ENCODE peak calls at places on chromosomes 4 and X, in ten cellular contexts. O is KBM-7; Q is GM18507; J is stimulated activated CD8-positive, alpha-beta memory T cell treated with anti-CD3 and anti-CD28 coated beads, Interleukin-7, amount 100 ng/mL, for 4 hours; S is A172; B is T-helper 1 cell; T is Karpas-422; I is fibroblast of villous mesenchyme; D is fibroblast of mammary gland; U is activated T-helper 1 cell treated with Interleukin-2 at 50 U/mL for 16 hours. M is an unnamed sample.
A peak's percentile ranks its signal among the peaks of the same experiment; 100 is the strongest.

GRCh38 chrX:34382416-34382815 is 250.3 kb upstream of the FAM47A start:
- DNase-seq in O (no peak), Q (no peak), D (peak; percentile 78), J (no peak), U (no peak), B (no peak), I (no peak), S (peak; percentile 49), T (no peak), M (no peak)

GRCh38 chr4:102439835-102440234 is 61.3 kb upstream of the NFKB1 start:
- DNase-seq in D (peak; percentile 87), B (no peak), T (no peak), I (peak; percentile 75), U (no peak), S (peak; percentile 41), J (no peak), O (no peak), Q (no peak), M (no peak)

GRCh38 chr4:118894034-118894433 is 5.4 kb downstream of the SYNPO2 start:
- DNase-seq in B (no peak), Q (no peak), S (no peak), O (no peak), I (no peak), U (no peak), J (no peak), T (no peak), D (no peak), M (no peak)

GRCh38 chr4:165715989-165716388 is 157.0 kb upstream of the TLL1 start:
- DNase-seq in U (no peak), J (no peak), O (no peak), Q (no peak), S (no peak), D (peak; percentile 61), T (no peak), I (no peak), B (no peak), M (no peak)

GRCh38 chr4:145557720-145558119 is 61.5 kb upstream of the MMAA start:
- DNase-seq in Q (peak; percentile 12), U (no peak), B (peak; percentile 37), D (peak; percentile 71), O (peak; percentile 71), J (peak; percentile 15), I (peak; percentile 77), S (peak; percentile 48), T (peak; percentile 91), M (peak; percentile 82)

GRCh38 chr4:10643600-10644425 is 40.8 kb downstream of the CLNK start:
- DNase-seq in J (no peak), I (no peak), T (no peak), U (no peak), Q (no peak), B (no peak), O (no peak), D (no peak), S (no peak), M (no peak)

GRCh38 chr4:54217642-54218486 is 11.2 kb upstream of the PDGFRA start:
- DNase-seq in D (peak; percentile 98), B (peak; percentile 55), O (peak; percentile 85), S (peak; percentile 70), T (peak; percentile 91), Q (no peak), I (peak; percentile 96), J (peak; percentile 25), U (peak; percentile 17), M (peak; percentile 90)

GRCh38 chr4:8171941-8172924 is 13.6 kb upstream of the ABLIM2 start:
- DNase-seq in T (no peak), J (no peak), Q (peak; percentile 48), U (no peak), O (no peak), I (peak; percentile 52), B (peak; percentile 21), D (peak; percentile 24), S (no peak), M (no peak)

GRCh38 chrX:23228950-23229448 is 105.7 kb upstream of the PTCHD1 start:
- DNase-seq in U (no peak), T (no peak), I (no peak), O (no peak), J (no peak), Q (no peak), D (no peak), B (no peak), S (no peak), M (peak; percentile 55)

GRCh38 chr4:125828316-125828715 is 513.6 kb downstream of the FAT4 start:
- DNase-seq in T (no peak), D (no peak), S (no peak), I (no peak), Q (no peak), J (no peak), B (no peak), U (no peak), O (no peak), M (no peak)

GRCh38 chr4:92551616-92552015 is 247.8 kb downstream of the GRID2 start:
- DNase-seq in T (no peak), D (no peak), B (no peak), O (no peak), U (no peak), Q (no peak), S (no peak), I (no peak), J (no peak), M (no peak)

GRCh38 chr4:91025240-91026173 is 898.3 kb downstream of the CCSER1 start:
- DNase-seq in T (no peak), B (no peak), O (no peak), S (no peak), Q (no peak), D (no peak), U (no peak), I (no peak), J (no peak), M (no peak)

GRCh38 chr4:4913147-4913561 is 53.7 kb downstream of the MSX1 start:
- DNase-seq in B (no peak), I (no peak), Q (no peak), T (no peak), D (no peak), O (no peak), U (no peak), S (no peak), J (no peak), M (peak; percentile 28)

GRCh38 chr4:5165419-5166369 is 114.4 kb downstream of the STK32B start:
- DNase-seq in I (peak; percentile 53), S (peak; percentile 80), U (no peak), O (peak; percentile 69), D (no peak), T (no peak), Q (no peak), B (no peak), J (no peak), M (peak; percentile 80)

GRCh38 chrX:153725039-153725831 is 579 bp downstream of the ABCD1 start:
- DNase-seq in S (no peak), J (no peak), B (no peak), I (no peak), D (no peak), Q (no peak), T (peak; percentile 48), O (no peak), U (no peak), M (no peak)

GRCh38 chrX:67544281-67544680 is 460 bp downstream of the AR start:
- DNase-seq in B (no peak), O (peak; percentile 55), I (no peak), D (peak; percentile 18), S (no peak), J (no peak), Q (no peak), U (no peak), T (no peak), M (peak; percentile 62)

GRCh38 chr4:147492761-147493160 is 11.9 kb downstream of the EDNRA start:
- DNase-seq in Q (no peak), B (no peak), J (no peak), U (no peak), S (no peak), O (no peak), T (no peak), D (peak; percentile 85), I (peak; percentile 71), M (no peak)

GRCh38 chr4:13920901-13921300 is 293.4 kb upstream of the BOD1L1 start:
- DNase-seq in D (peak; percentile 100), Q (no peak), I (peak; percentile 98), S (peak; percentile 97), O (no peak), U (no peak), T (no peak), B (no peak), J (no peak), M (peak; percentile 97)

GRCh38 chr4:8853249-8853648 is 18.4 kb downstream of the HMX1 start:
- DNase-seq in I (no peak), B (no peak), T (peak; percentile 61), Q (no peak), J (no peak), S (no peak), D (no peak), O (no peak), U (no peak), M (no peak)

GRCh38 chr4:148444296-148445070 is 2.3 kb upstream of the NR3C2 start:
- DNase-seq in D (no peak), T (no peak), Q (no peak), O (peak; percentile 19), B (peak; percentile 15), U (peak; percentile 39), S (no peak), I (no peak), J (peak; percentile 46), M (peak; percentile 65)

GRCh38 chr4:176744091-176744490 is 48.6 kb downstream of the VEGFC start:
- DNase-seq in Q (no peak), J (no peak), I (no peak), S (no peak), D (no peak), T (no peak), O (no peak), U (no peak), B (no peak), M (no peak)

GRCh38 chr4:85864806-85865205 is 389.9 kb downstream of the ARHGAP24 start:
- DNase-seq in O (no peak), J (no peak), U (no peak), T (no peak), S (no peak), D (peak; percentile 19), B (no peak), Q (no peak), I (no peak), M (no peak)

GRCh38 chrX:3393581-3394111 is 47.2 kb upstream of the MXRA5 start:
- DNase-seq in D (peak; percentile 83), O (no peak), T (no peak), S (peak; percentile 76), Q (no peak), J (no peak), U (no peak), B (no peak), I (peak; percentile 75), M (peak; percentile 63)

GRCh38 chr4:38964942-38965775 is 67.0 kb downstream of the TMEM156 start:
- DNase-seq in Q (no peak), D (no peak), S (no peak), B (no peak), U (no peak), J (no peak), I (no peak), T (no peak), O (no peak), M (no peak)

GRCh38 chr4:156941940-156942548 is 29.6 kb downstream of the PDGFC start:
- DNase-seq in O (no peak), I (peak; percentile 92), B (no peak), U (no peak), T (no peak), D (peak; percentile 80), Q (no peak), S (peak; percentile 60), J (no peak), M (peak; percentile 92)

GRCh38 chr4:121408-122084 is 2.8 kb upstream of the ZNF718 start:
- DNase-seq in B (peak; percentile 70), I (no peak), O (peak; percentile 94), J (peak; percentile 31), T (no peak), D (no peak), U (no peak), Q (no peak), S (no peak), M (no peak)

M was measured in islet precursor cell.